ENCODE peak calls at places on chromosomes 3 and 15, in seven cellular contexts. T is Daoy, C is kidney, W is T-helper 1 cell, I is tibial nerve, F is A172, Y is fibroblast of lung. X is an unnamed sample.

GRCh38 chr3:56987238-56987932 is 73.1 kb upstream of the SPATA12 start:
- DNase-seq in F (no peak), C (no peak), I (no peak), Y (no peak), T (peak; percentile 36), W (no peak), X (no peak)

GRCh38 chr3:38634133-38634532 is 15.4 kb downstream of the SCN5A start:
- DNase-seq in T (peak; percentile 70), Y (no peak), F (peak; percentile 96), W (no peak), I (no peak), C (no peak), X (peak; percentile 46)

GRCh38 chr15:63970723-63971426 is 75.4 kb downstream of the DAPK2 start:
- DNase-seq in F (no peak), T (no peak), C (no peak), Y (no peak), I (no peak), W (peak; percentile 62), X (no peak)

GRCh38 chr3:107543666-107544065 is 20.9 kb downstream of the BBX start:
- DNase-seq in I (no peak), F (peak; percentile 28), C (no peak), W (no peak), Y (peak; percentile 20), T (peak; percentile 6), X (peak; percentile 23)

GRCh38 chr15:90035095-90035834 is 34.1 kb downstream of the ZNF710 start:
- DNase-seq in W (no peak), I (peak; percentile 42), F (peak; percentile 53), T (peak; percentile 44), C (peak; percentile 86), Y (peak; percentile 17), X (no peak)

GRCh38 chr3:52715714-52716305 is 9.9 kb downstream of the SPCS1 start:
- DNase-seq in Y (no peak), I (no peak), W (no peak), C (no peak), T (no peak), F (no peak), X (no peak)

GRCh38 chr3:185688808-185689207 is 102.7 kb downstream of the SENP2 start:
- DNase-seq in F (peak; percentile 98), T (peak; percentile 98), I (no peak), C (no peak), W (no peak), Y (peak; percentile 93), X (peak; percentile 98)

GRCh38 chr3:159821148-159821547 is 167.5 kb upstream of the IL12A start:
- DNase-seq in C (no peak), W (no peak), F (no peak), Y (no peak), I (no peak), T (peak; percentile 71), X (no peak)

GRCh38 chr3:53238051-53238850 is 17.6 kb downstream of the TKT start:
- DNase-seq in F (peak; percentile 97), Y (peak; percentile 94), C (peak; percentile 86), W (no peak), I (no peak), T (peak; percentile 87), X (peak; percentile 93)

GRCh38 chr3:157920804-157921203 is 185.4 kb downstream of the SHOX2 start:
- DNase-seq in T (no peak), C (no peak), I (no peak), F (no peak), W (no peak), Y (no peak), X (no peak)

GRCh38 chr3:178536271-178537079 is at the start of gene KCNMB2:
- DNase-seq in W (no peak), I (no peak), C (no peak), Y (peak; percentile 58), T (peak; percentile 23), F (no peak), X (no peak)

GRCh38 chr3:115040673-115041286 is 106.3 kb downstream of the ZBTB20 start:
- DNase-seq in I (peak; percentile 66), W (peak; percentile 7), T (peak; percentile 23), F (peak; percentile 54), C (no peak), Y (peak; percentile 62), X (peak; percentile 36)

GRCh38 chr15:80578206-80578595 is 116.9 kb upstream of the ABHD17C start:
- DNase-seq in F (no peak), I (no peak), W (no peak), C (peak; percentile 28), T (no peak), Y (no peak), X (no peak)

GRCh38 chr15:39969871-39970270 is 36.0 kb downstream of the EIF2AK4 start:
- DNase-seq in C (no peak), Y (peak; percentile 31), T (peak; percentile 74), I (peak; percentile 57), W (no peak), F (peak; percentile 85), X (peak; percentile 46)

GRCh38 chr3:123686254-123686653 is 101.4 kb upstream of the HACD2 start:
- DNase-seq in F (no peak), C (no peak), W (no peak), T (no peak), I (no peak), Y (no peak), X (no peak)

GRCh38 chr3:41508063-41508696 is 308.9 kb downstream of the CTNNB1 start:
- DNase-seq in C (no peak), Y (no peak), F (peak; percentile 18), W (no peak), I (no peak), T (peak; percentile 24), X (no peak)

GRCh38 chr3:15796771-15797599 is 794 bp downstream of the ANKRD28 start:
- DNase-seq in F (peak; percentile 68), W (peak; percentile 41), Y (peak; percentile 68), C (no peak), I (no peak), T (peak; percentile 58), X (peak; percentile 81)

GRCh38 chr3:149967067-149967685 is 3.5 kb downstream of the PFN2 start:
- DNase-seq in W (peak; percentile 27), T (peak; percentile 21), I (no peak), Y (peak; percentile 77), F (peak; percentile 59), C (no peak), X (peak; percentile 60)

GRCh38 chr3:108131105-108131794 is 40.4 kb upstream of the CD47 start:
- DNase-seq in Y (peak; percentile 85), W (no peak), I (no peak), C (no peak), F (peak; percentile 78), T (peak; percentile 80), X (peak; percentile 97)

GRCh38 chr3:117774130-117774529 is 1064.6 kb downstream of the TUSC7 start:
- DNase-seq in I (no peak), T (no peak), F (no peak), C (no peak), Y (no peak), W (no peak), X (no peak)

GRCh38 chr15:90076716-90077115 is 25.6 kb downstream of the IDH2 start:
- DNase-seq in T (no peak), I (no peak), W (no peak), F (no peak), C (no peak), Y (no peak), X (no peak)

GRCh38 chr15:80636675-80637074 is 58.4 kb upstream of the ABHD17C start:
- DNase-seq in T (no peak), W (no peak), F (no peak), Y (no peak), I (no peak), C (no peak), X (no peak)

GRCh38 chr3:17577795-17578520 is 164.5 kb downstream of the TBC1D5 start:
- DNase-seq in T (no peak), F (no peak), C (no peak), Y (peak; percentile 15), W (no peak), I (no peak), X (peak; percentile 45)

GRCh38 chr3:161163297-161163696 is 57.8 kb upstream of the NMD3 start:
- DNase-seq in Y (peak; percentile 91), W (peak; percentile 29), I (no peak), T (peak; percentile 87), C (no peak), F (peak; percentile 98), X (peak; percentile 56)

GRCh38 chr3:173096994-173097785 is 43.8 kb downstream of the SPATA16 start:
- DNase-seq in Y (no peak), C (no peak), I (no peak), F (peak; percentile 68), W (no peak), T (peak; percentile 37), X (no peak)

GRCh38 chr3:71187715-71188114 is 395.8 kb downstream of the FOXP1 start:
- DNase-seq in F (no peak), T (no peak), I (no peak), W (no peak), C (no peak), Y (no peak), X (no peak)

GRCh38 chr3:152742368-152743347 is 92.3 kb upstream of the P2RY1 start:
- DNase-seq in Y (no peak), W (no peak), T (no peak), I (no peak), F (no peak), C (no peak), X (no peak)

X was measured in HCEC 1CT.